ENCODE peak calls at places on chromosomes 16 and 17, in five cellular contexts. A is psoas muscle, Y is cardiac muscle cell, R is hepatocyte, S is heart right ventricle. U is an unnamed sample.
A peak's percentile ranks its signal among the peaks of the same experiment; 100 is the strongest.

GRCh38 chr17:38922538-38923291 is 2.7 kb upstream of the LASP1NB start:
- DNase-seq in Y (no peak), S (peak; percentile 91), R (peak; percentile 64), A (peak; percentile 56), U (peak; percentile 78)

GRCh38 chr16:85612801-85613608 is at the start of gene GSE1:
- DNase-seq in Y (peak; percentile 97), R (peak; percentile 97), S (peak; percentile 93), A (peak; percentile 94), U (peak; percentile 81)

GRCh38 chr17:33021731-33022408 is 30.2 kb downstream of the SPACA3 start:
- DNase-seq in Y (peak; percentile 4), A (no peak), R (no peak), S (no peak), U (no peak)

GRCh38 chr17:14308965-14309879 is 8.3 kb downstream of the HS3ST3B1 start:
- DNase-seq in A (peak; percentile 88), R (peak; percentile 97), Y (peak; percentile 98), S (peak; percentile 89), U (peak; percentile 95)

GRCh38 chr17:81803728-81804558 is at the start of gene GCGR:
- DNase-seq in R (no peak), S (no peak), Y (peak; percentile 40), A (no peak), U (no peak)

GRCh38 chr17:81831957-81832607 is 1.0 kb downstream of the MCRIP1 start:
- DNase-seq in R (no peak), S (no peak), Y (no peak), A (no peak), U (peak; percentile 48)

GRCh38 chr16:47970291-47970931 is 185.4 kb downstream of the ABCC12 start:
- DNase-seq in Y (peak; percentile 86), A (no peak), R (peak; percentile 83), S (no peak), U (no peak)

GRCh38 chr17:41965694-41966375 is 760 bp upstream of the CNP start:
- DNase-seq in R (peak; percentile 93), Y (peak; percentile 74), A (peak; percentile 50), S (peak; percentile 58), U (peak; percentile 63)

GRCh38 chr16:66958857-66959644 is 2.0 kb upstream of the CES3 start:
- DNase-seq in A (no peak), Y (no peak), R (no peak), S (no peak), U (no peak)

GRCh38 chr17:7015587-7016020 is 3.2 kb downstream of the RNASEK start:
- DNase-seq in S (no peak), Y (no peak), A (no peak), R (no peak), U (peak; percentile 26)

GRCh38 chr17:50817142-50817751 is 18.1 kb upstream of the WFIKKN2 start:
- DNase-seq in S (peak; percentile 29), R (peak; percentile 48), Y (peak; percentile 60), A (peak; percentile 55), U (peak; percentile 43)

GRCh38 chr17:78774956-78775571 is 7.0 kb downstream of the CYTH1 start:
- DNase-seq in S (no peak), R (no peak), A (no peak), Y (no peak), U (no peak)

GRCh38 chr17:7213895-7214299 is 5.7 kb downstream of the DLG4 start:
- DNase-seq in A (no peak), R (peak; percentile 92), Y (peak; percentile 91), S (peak; percentile 78), U (peak; percentile 75)

GRCh38 chr17:57016066-57016763 is 38.3 kb downstream of the SCPEP1 start:
- DNase-seq in R (no peak), A (no peak), S (no peak), Y (no peak), U (no peak)

GRCh38 chr17:29930399-29931010 is 477 bp upstream of the SSH2 start:
- DNase-seq in S (no peak), Y (peak; percentile 44), R (no peak), A (no peak), U (no peak)

GRCh38 chr16:12398029-12398735 is 405.5 kb downstream of the CPPED1 start:
- DNase-seq in S (no peak), A (no peak), Y (no peak), R (no peak), U (no peak)

GRCh38 chr17:63966646-63967265 is 6.0 kb downstream of the SCN4A start:
- DNase-seq in Y (no peak), S (no peak), R (no peak), A (no peak), U (no peak)

GRCh38 chr17:5892897-5893656 is 177.1 kb upstream of the WSCD1 start:
- DNase-seq in A (no peak), R (no peak), S (no peak), Y (no peak), U (no peak)

GRCh38 chr17:27353469-27354050 is 59.6 kb downstream of the WSB1 start:
- DNase-seq in Y (peak; percentile 90), S (peak; percentile 96), A (peak; percentile 92), R (peak; percentile 96), U (peak; percentile 93)

GRCh38 chr17:66717680-66718079 is 117.2 kb upstream of the CACNG5 start:
- DNase-seq in A (no peak), S (no peak), Y (no peak), R (peak; percentile 59), U (no peak)

GRCh38 chr16:75733305-75734141 is 7.2 kb upstream of the CPHXL start:
- DNase-seq in S (no peak), A (no peak), Y (no peak), R (peak; percentile 34), U (peak; percentile 83)

DNA sequence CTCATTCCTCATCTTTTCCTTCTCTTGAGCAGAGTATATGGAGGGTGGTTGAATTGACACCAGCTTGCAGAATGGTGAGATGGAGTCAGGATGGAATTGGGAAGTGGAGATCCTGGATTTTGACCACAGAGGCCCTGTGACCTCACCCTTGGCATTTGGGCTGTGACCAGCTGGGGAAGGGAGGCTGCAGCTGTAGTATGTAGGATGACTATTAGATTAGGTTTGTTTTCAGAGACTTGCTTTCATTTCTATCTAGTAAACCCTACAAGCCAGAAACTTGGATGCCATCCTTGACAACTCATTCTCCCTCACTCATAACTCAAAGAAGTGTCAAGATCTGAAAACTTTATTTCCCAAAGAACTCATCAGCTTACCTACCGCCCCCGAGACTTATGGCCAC is 5.9 kb downstream of the GNGT2 start:
- DNase-seq in Y (no peak), A (no peak), S (no peak), R (no peak), U (no peak)
- H3K4me3 ChIP-seq in Y (no peak overlapping the region), A (no peak overlapping the region), S (no peak overlapping the region), R (no peak overlapping the region), U (no peak overlapping the region)

DNA sequence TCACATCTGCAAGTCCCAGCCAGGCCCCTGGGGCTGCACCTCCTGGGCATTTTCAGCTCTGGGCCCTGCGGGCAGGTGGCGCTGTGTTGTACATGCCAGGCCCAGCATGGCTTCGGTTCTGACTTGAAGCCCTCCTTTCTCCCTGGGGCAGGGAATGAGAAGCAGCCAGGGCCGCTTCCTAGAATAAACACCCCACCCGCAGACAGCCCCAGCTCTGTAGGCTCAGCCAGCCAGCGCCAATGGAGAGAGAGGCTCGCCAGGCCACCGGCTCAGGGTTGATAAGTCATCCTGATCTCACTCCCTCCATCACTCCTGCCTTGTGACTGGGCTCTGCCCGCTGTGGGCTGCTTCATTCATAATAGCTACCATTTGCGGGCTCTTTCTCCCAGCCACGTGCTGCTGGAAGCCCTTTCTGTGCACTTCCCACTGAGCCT is 6.0 kb upstream of the GLIS2 start:
- DNase-seq in S (no peak), Y (peak; percentile 81), R (peak; percentile 84), A (peak; percentile 37), U (peak; percentile 72)
- TF ChIP-seq CTCF in S (peak; percentile 71), Y (peak; percentile 65), R (peak; percentile 70), A (peak; percentile 24), U (peak; percentile 61)

GRCh38 chr17:43784068-43784467 is 3.8 kb downstream of the CFAP97D1 start:
- DNase-seq in Y (no peak), A (no peak), S (no peak), R (no peak), U (peak; percentile 54)
- H3K4me3 ChIP-seq in Y (no peak overlapping the region), A (no peak overlapping the region), S (no peak overlapping the region), R (no peak overlapping the region), U (no peak overlapping the region)

DNA sequence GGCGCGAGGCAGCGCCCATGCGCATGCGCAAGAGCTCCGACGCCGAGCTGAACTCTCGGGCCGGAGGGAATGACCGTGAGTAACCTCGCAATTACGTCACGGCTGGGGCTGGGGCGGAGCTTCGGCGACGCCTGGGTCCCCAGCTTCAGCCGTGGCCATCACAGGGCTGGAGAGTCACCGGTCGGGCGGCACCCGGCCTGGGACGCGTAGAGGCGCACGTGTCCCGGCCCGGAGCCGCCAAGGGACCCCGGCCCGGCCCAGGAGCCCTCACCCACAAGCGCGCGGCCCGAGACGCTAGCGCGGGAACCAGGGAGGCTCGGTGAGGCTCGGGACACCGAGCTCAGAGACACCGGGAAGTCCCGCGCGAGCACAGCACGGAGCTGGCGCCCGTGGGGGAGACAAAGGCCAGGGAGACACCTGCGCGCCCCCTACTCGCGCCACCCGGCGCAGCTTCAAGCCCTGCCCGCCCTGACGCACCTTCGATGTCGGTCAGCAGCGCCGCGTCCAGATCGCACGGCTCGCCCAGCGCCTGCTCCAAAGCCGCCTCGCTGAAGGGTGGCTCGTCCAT is 452 bp downstream of the SREBF1 start:
- DNase-seq in S (peak; percentile 98), A (peak; percentile 97), R (peak; percentile 99), Y (peak; percentile 98), U (peak; percentile 94)
- TF ChIP-seq CTCF in S (no peak), A (no peak), R (no peak), Y (no peak), U (no peak)